ENCODE peak calls at places on chromosomes 1 and 21, in six cellular contexts. I, Y, G, E, P and K are unnamed samples.

GRCh38 chr21:37563641-37564340 is 197.2 kb downstream of the DYRK1A start:
- DNase-seq in I (peak; percentile 86), Y (peak; percentile 97), G (peak; percentile 93), E (peak; percentile 94), P (peak; percentile 88), K (peak; percentile 91)

GRCh38 chr21:33367309-33367973 is 35.8 kb upstream of the IFNGR2 start:
- DNase-seq in I (no peak), Y (no peak), G (no peak), E (no peak), P (peak; percentile 47), K (no peak)

GRCh38 chr1:182087951-182088350 is 26.4 kb upstream of the ZNF648 start:
- DNase-seq in I (no peak), Y (no peak), G (no peak), E (no peak), P (no peak), K (no peak)

GRCh38 chr1:185280589-185280988 is 36.5 kb downstream of the IVNS1ABP start:
- DNase-seq in I (no peak), Y (no peak), G (no peak), E (no peak), P (no peak), K (no peak)

GRCh38 chr21:38170705-38171682 is 85.8 kb upstream of the KCNJ15 start:
- DNase-seq in I (no peak), Y (no peak), G (no peak), E (no peak), P (no peak), K (no peak)

GRCh38 chr1:10640079-10640578 is 156.3 kb downstream of the CASZ1 start:
- DNase-seq in I (no peak), Y (no peak), G (no peak), E (peak; percentile 83), P (no peak), K (no peak)

GRCh38 chr1:94801919-94802546 is 18.1 kb upstream of the SLC44A3 start:
- DNase-seq in I (no peak), Y (no peak), G (no peak), E (peak; percentile 52), P (peak; percentile 37), K (no peak)

GRCh38 chr1:156937883-156938282 is 17.5 kb downstream of the LRRC71 start:
- DNase-seq in I (no peak), Y (no peak), G (no peak), E (no peak), P (no peak), K (no peak)

GRCh38 chr1:3530086-3530930 is 75.8 kb downstream of the ARHGEF16 start:
- DNase-seq in I (no peak), Y (no peak), G (peak; percentile 56), E (no peak), P (no peak), K (no peak)

GRCh38 chr1:66175581-66175980 is 358.4 kb upstream of the SGIP1 start:
- DNase-seq in I (no peak), Y (no peak), G (no peak), E (no peak), P (no peak), K (no peak)

GRCh38 chr1:24289937-24290595 is 29.1 kb upstream of the GRHL3 start:
- DNase-seq in I (no peak), Y (peak; percentile 80), G (no peak), E (peak; percentile 83), P (no peak), K (no peak)

GRCh38 chr1:63877816-63878215 is 104.0 kb downstream of the ROR1 start:
- DNase-seq in I (no peak), Y (no peak), G (no peak), E (no peak), P (no peak), K (no peak)

GRCh38 chr1:18190598-18190997 is 83.0 kb downstream of the IGSF21 start:
- DNase-seq in I (no peak), Y (no peak), G (no peak), E (no peak), P (no peak), K (no peak)

GRCh38 chr1:174912243-174912642 is 87.5 kb upstream of the CACYBP start:
- DNase-seq in I (no peak), Y (no peak), G (peak; percentile 54), E (no peak), P (no peak), K (no peak)

GRCh38 chr1:228047183-228047466 is 35.4 kb upstream of the ARF1 start:
- DNase-seq in I (no peak), Y (no peak), G (no peak), E (no peak), P (no peak), K (no peak)

GRCh38 chr1:197197430-197197997 is 51.0 kb upstream of the ASPM start:
- DNase-seq in I (no peak), Y (no peak), G (no peak), E (no peak), P (no peak), K (no peak)

GRCh38 chr1:27628712-27629111 is 6.3 kb downstream of the FGR start:
- DNase-seq in I (no peak), Y (no peak), G (no peak), E (no peak), P (no peak), K (no peak)

GRCh38 chr1:201826830-201827229 is 2.1 kb upstream of the IPO9 start:
- DNase-seq in I (no peak), Y (no peak), G (no peak), E (no peak), P (no peak), K (no peak)

GRCh38 chr1:100799954-100800612 is 80.5 kb downstream of the VCAM1 start:
- DNase-seq in I (no peak), Y (no peak), G (no peak), E (no peak), P (no peak), K (no peak)

GRCh38 chr1:226631229-226632000 is 82.9 kb downstream of the STUM start:
- DNase-seq in I (no peak), Y (peak; percentile 50), G (peak; percentile 40), E (no peak), P (no peak), K (no peak)

GRCh38 chr1:88175120-88175630 is 508.9 kb upstream of the PKN2 start:
- DNase-seq in I (no peak), Y (no peak), G (no peak), E (no peak), P (no peak), K (no peak)

GRCh38 chr1:66532798-66533783 is 862 bp upstream of the SGIP1 start:
- DNase-seq in I (no peak), Y (no peak), G (peak; percentile 60), E (peak; percentile 66), P (no peak), K (no peak)